ENCODE peak calls at places on chromosomes 2 and 18, in four cellular contexts. One of them, this sample, is unnamed.

GRCh38 chr18:23939896-23940295 is 74.7 kb upstream of the TTC39C start:
- DNase-seq in GM12878: no peak
- DNase-seq in HL-60: no peak
- DNase-seq in GM12891: no peak
- DNase-seq in this sample: no peak

GRCh38 chr2:219430633-219431615 is 3.7 kb upstream of the SPEG start:
- DNase-seq in GM12878: no peak
- DNase-seq in HL-60: no peak
- DNase-seq in GM12891: no peak
- DNase-seq in this sample: no peak

GRCh38 chr2:208319403-208319802 is 53.3 kb downstream of the PIKFYVE start:
- DNase-seq in GM12878: peak; percentile 55
- DNase-seq in HL-60: no peak
- DNase-seq in GM12891: no peak
- DNase-seq in this sample: no peak

GRCh38 chr2:158644139-158644538 is 151.0 kb upstream of the DAPL1 start:
- DNase-seq in GM12878: no peak
- DNase-seq in HL-60: no peak
- DNase-seq in GM12891: no peak
- DNase-seq in this sample: no peak

GRCh38 chr2:118121986-118122767 is 33.9 kb downstream of the INSIG2 start:
- DNase-seq in GM12878: no peak
- DNase-seq in HL-60: no peak
- DNase-seq in GM12891: no peak
- DNase-seq in this sample: no peak

GRCh38 chr18:12336887-12337286 is 28.8 kb downstream of the TUBB6 start:
- DNase-seq in GM12878: no peak
- DNase-seq in HL-60: no peak
- DNase-seq in GM12891: no peak
- DNase-seq in this sample: no peak

GRCh38 chr2:84395819-84396218 is 63.3 kb downstream of the SUCLG1 start:
- DNase-seq in GM12878: no peak
- DNase-seq in HL-60: no peak
- DNase-seq in GM12891: no peak
- DNase-seq in this sample: no peak

GRCh38 chr2:50956886-50957285 is 75.0 kb downstream of the NRXN1 start:
- DNase-seq in GM12878: no peak
- DNase-seq in HL-60: no peak
- DNase-seq in GM12891: no peak
- DNase-seq in this sample: no peak

GRCh38 chr2:122822319-122822718 is 1066.9 kb downstream of the TSN start:
- DNase-seq in GM12878: no peak
- DNase-seq in HL-60: no peak
- DNase-seq in GM12891: no peak
- DNase-seq in this sample: no peak

GRCh38 chr18:77234504-77235365 is 14.9 kb upstream of the GALR1 start:
- DNase-seq in GM12878: no peak
- DNase-seq in HL-60: no peak
- DNase-seq in GM12891: no peak
- DNase-seq in this sample: no peak

GRCh38 chr2:240259201-240259923 is 118.9 kb upstream of the OTOS start:
- DNase-seq in GM12878: no peak
- DNase-seq in HL-60: no peak
- DNase-seq in GM12891: no peak
- DNase-seq in this sample: no peak

GRCh38 chr2:84022810-84023431 is 436.2 kb downstream of the SUCLG1 start:
- DNase-seq in GM12878: no peak
- DNase-seq in HL-60: peak; percentile 4
- DNase-seq in GM12891: no peak
- DNase-seq in this sample: peak; percentile 42

GRCh38 chr18:42459873-42460272 is 504.8 kb downstream of the PIK3C3 start:
- DNase-seq in GM12878: no peak
- DNase-seq in HL-60: no peak
- DNase-seq in GM12891: no peak
- DNase-seq in this sample: no peak

GRCh38 chr2:46257476-46257875 is 39.7 kb upstream of the EPAS1 start:
- DNase-seq in GM12878: no peak
- DNase-seq in HL-60: no peak
- DNase-seq in GM12891: no peak
- DNase-seq in this sample: no peak

GRCh38 chr2:101766871-101767739 is 69.6 kb downstream of the MAP4K4 start:
- DNase-seq in GM12878: no peak
- DNase-seq in HL-60: no peak
- DNase-seq in GM12891: no peak
- DNase-seq in this sample: no peak

GRCh38 chr2:52135235-52135634 is 1103.3 kb upstream of the NRXN1 start:
- DNase-seq in GM12878: no peak
- DNase-seq in HL-60: peak; percentile 21
- DNase-seq in GM12891: no peak
- DNase-seq in this sample: no peak

GRCh38 chr2:216603010-216603883 is 30.0 kb upstream of the IGFBP2 start:
- DNase-seq in GM12878: no peak
- DNase-seq in HL-60: no peak
- DNase-seq in GM12891: no peak
- DNase-seq in this sample: no peak

GRCh38 chr2:26568076-26568890 is 72.9 kb downstream of the CIB4 start:
- DNase-seq in GM12878: no peak
- DNase-seq in HL-60: no peak
- DNase-seq in GM12891: no peak
- DNase-seq in this sample: no peak

GRCh38 chr2:236080412-236080811 is 87.8 kb downstream of the GBX2 start:
- DNase-seq in GM12878: no peak
- DNase-seq in HL-60: no peak
- DNase-seq in GM12891: no peak
- DNase-seq in this sample: no peak

GRCh38 chr2:58740381-58740780 is 499.3 kb upstream of the FANCL start:
- DNase-seq in GM12878: no peak
- DNase-seq in HL-60: no peak
- DNase-seq in GM12891: no peak
- DNase-seq in this sample: no peak

GRCh38 chr2:161414015-161414384 is 2.1 kb upstream of the TBR1 start:
- DNase-seq in GM12878: no peak
- DNase-seq in HL-60: no peak
- DNase-seq in GM12891: no peak
- DNase-seq in this sample: no peak

GRCh38 chr2:161415467-161416293 is 417 bp upstream of the TBR1 start:
- DNase-seq in GM12878: no peak
- DNase-seq in HL-60: no peak
- DNase-seq in GM12891: no peak
- DNase-seq in this sample: no peak

GRCh38 chr2:161416294-161416632 is at the start of gene TBR1:
- DNase-seq in GM12878: no peak
- DNase-seq in HL-60: no peak
- DNase-seq in GM12891: no peak
- DNase-seq in this sample: no peak

GRCh38 chr2:161415041-161415440 is 1.1 kb upstream of the TBR1 start:
- DNase-seq in GM12878: no peak
- DNase-seq in HL-60: no peak
- DNase-seq in GM12891: no peak
- DNase-seq in this sample: no peak

GRCh38 chr2:161414385-161415040 is 1.6 kb upstream of the TBR1 start:
- DNase-seq in GM12878: no peak
- DNase-seq in HL-60: no peak
- DNase-seq in GM12891: no peak
- DNase-seq in this sample: peak; percentile 60
- TF ChIP-seq SPI1 in GM12878: no peak
- TF ChIP-seq SPI1 in HL-60: no peak
- TF ChIP-seq SPI1 in GM12891: peak; percentile 31
- TF ChIP-seq SPI1 in this sample: no peak

GRCh38 chr2:7010376-7010775 is 93.2 kb downstream of the RNF144A start:
- DNase-seq in GM12878: no peak
- DNase-seq in HL-60: no peak
- DNase-seq in GM12891: no peak
- DNase-seq in this sample: no peak

GRCh38 chr2:7009207-7009911 is 92.1 kb downstream of the RNF144A start:
- DNase-seq in GM12878: no peak
- DNase-seq in HL-60: no peak
- DNase-seq in GM12891: no peak
- DNase-seq in this sample: no peak

GRCh38 chr2:7007488-7007845 is 90.3 kb downstream of the RNF144A start:
- DNase-seq in GM12878: no peak
- DNase-seq in HL-60: no peak
- DNase-seq in GM12891: no peak
- DNase-seq in this sample: no peak

GRCh38 chr2:7011376-7012083 is 94.3 kb downstream of the RNF144A start:
- DNase-seq in GM12878: no peak
- DNase-seq in HL-60: no peak
- DNase-seq in GM12891: no peak
- DNase-seq in this sample: no peak

GRCh38 chr2:7007846-7008741 is 90.9 kb downstream of the RNF144A start:
- DNase-seq in GM12878: peak; percentile 16
- DNase-seq in HL-60: peak; percentile 88
- DNase-seq in GM12891: no peak
- DNase-seq in this sample: peak; percentile 91
- TF ChIP-seq SPI1 in GM12878: no peak
- TF ChIP-seq SPI1 in HL-60: peak; percentile 73
- TF ChIP-seq SPI1 in GM12891: no peak
- TF ChIP-seq SPI1 in this sample: peak; percentile 83

GRCh38 chr2:99278793-99279291 is 22.2 kb downstream of the LYG1 start:
- DNase-seq in GM12878: no peak
- DNase-seq in HL-60: no peak
- DNase-seq in GM12891: no peak
- DNase-seq in this sample: no peak
- TF ChIP-seq SPI1 in GM12878: no peak
- TF ChIP-seq SPI1 in HL-60: no peak
- TF ChIP-seq SPI1 in GM12891: no peak
- TF ChIP-seq SPI1 in this sample: no peak

GRCh38 chr2:63463142-63463541 is 125.1 kb downstream of the WDPCP start:
- DNase-seq in GM12878: no peak
- DNase-seq in HL-60: no peak
- DNase-seq in GM12891: no peak
- DNase-seq in this sample: no peak

DNA sequence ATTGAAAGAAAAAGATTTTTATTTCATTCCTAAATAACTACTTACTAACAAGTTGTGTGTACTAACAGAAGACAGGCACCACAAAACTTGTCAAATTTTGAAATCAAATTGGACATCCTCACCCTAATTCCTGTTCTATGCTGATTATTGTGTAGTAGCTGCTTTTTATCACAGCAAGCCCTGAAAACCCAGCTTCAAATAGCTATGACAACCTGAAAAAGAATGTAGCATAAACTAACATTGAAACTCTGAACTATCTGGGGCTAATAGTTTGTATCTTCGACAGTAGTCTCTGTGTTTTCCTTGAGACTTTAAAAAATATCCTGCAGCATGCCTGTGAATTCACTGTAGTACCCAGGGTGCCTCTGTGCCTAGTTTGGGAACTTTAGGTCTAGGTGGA is 122.6 kb downstream of the WDPCP start:
- DNase-seq in GM12878: no peak
- DNase-seq in HL-60: no peak
- DNase-seq in GM12891: no peak
- DNase-seq in this sample: no peak
- TF ChIP-seq SPI1 in GM12878: no peak
- TF ChIP-seq SPI1 in HL-60: no peak
- TF ChIP-seq SPI1 in GM12891: no peak
- TF ChIP-seq SPI1 in this sample: no peak

GRCh38 chr2:178419123-178419522 is 31.9 kb downstream of the PRKRA start:
- DNase-seq in GM12878: no peak
- DNase-seq in HL-60: no peak
- DNase-seq in GM12891: no peak
- DNase-seq in this sample: peak; percentile 39
- TF ChIP-seq SPI1 in GM12878: no peak
- TF ChIP-seq SPI1 in HL-60: no peak
- TF ChIP-seq SPI1 in GM12891: no peak
- TF ChIP-seq SPI1 in this sample: no peak

DNA sequence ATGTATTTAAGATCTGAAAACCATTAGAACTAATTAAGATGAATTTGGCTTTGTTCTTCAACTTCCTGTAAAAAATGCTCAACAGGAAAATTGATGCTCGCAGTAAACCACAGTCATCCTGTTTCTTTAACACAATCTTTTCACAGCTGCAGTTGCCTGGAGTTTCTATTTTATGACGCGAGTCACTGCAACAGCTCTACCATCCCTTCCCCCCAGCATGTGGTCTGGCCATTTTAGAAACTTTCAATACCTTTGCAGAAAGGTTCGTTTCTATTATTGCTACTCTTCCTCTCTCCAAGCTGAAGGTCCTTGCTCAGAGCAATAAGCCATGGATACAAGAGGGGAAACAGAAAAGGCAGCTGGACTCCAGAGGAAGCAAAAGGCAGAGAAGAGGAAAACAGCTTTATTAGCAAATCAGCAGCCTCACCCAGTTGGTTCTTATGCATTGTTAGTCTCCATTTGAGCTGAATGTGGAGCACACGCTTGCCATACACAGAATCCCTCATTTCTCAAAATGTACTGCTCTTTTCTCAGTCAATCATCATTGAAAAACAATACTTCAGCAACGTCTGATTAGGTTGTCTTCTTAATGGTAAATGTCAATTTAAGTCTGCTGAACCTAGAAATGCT is 3.9 kb downstream of the WIPF1 start:
- DNase-seq in GM12878: peak; percentile 90
- DNase-seq in HL-60: peak; percentile 43
- DNase-seq in GM12891: no peak
- DNase-seq in this sample: no peak
- TF ChIP-seq SPI1 in GM12878: peak; percentile 9
- TF ChIP-seq SPI1 in HL-60: peak; percentile 14
- TF ChIP-seq SPI1 in GM12891: peak; percentile 14
- TF ChIP-seq SPI1 in this sample: no peak

GRCh38 chr18:8416212-8417019 is 192.8 kb upstream of the RAB12 start:
- DNase-seq in GM12878: no peak
- DNase-seq in HL-60: no peak
- DNase-seq in GM12891: no peak
- DNase-seq in this sample: no peak
- TF ChIP-seq SPI1 in GM12878: no peak
- TF ChIP-seq SPI1 in HL-60: no peak
- TF ChIP-seq SPI1 in GM12891: no peak
- TF ChIP-seq SPI1 in this sample: no peak

This sample was measured in K562.